ENCODE peak calls at places on chromosomes 3 and 15, in ten cellular contexts. W, N, C, Y, G, P, K, L, F and R are unnamed samples.

GRCh38 chr3:182861345-182861744 is 68.0 kb downstream of the ATP11B start:
- DNase-seq in Y (no peak), G (no peak), K (no peak), W (peak), N (no peak), P (no peak), F (no peak), L (no peak), C (no peak), R (peak)

GRCh38 chr3:55405436-55405835 is 81.7 kb downstream of the WNT5A start:
- DNase-seq in W (peak), F (no peak), Y (no peak), G (no peak), N (peak), K (no peak), C (no peak), P (no peak), L (peak), R (peak)

GRCh38 chr3:32143849-32144757 is 37.7 kb downstream of the GPD1L start:
- DNase-seq in W (peak), K (peak), L (peak), Y (no peak), P (peak), F (peak), C (peak), G (peak), N (peak), R (peak)

GRCh38 chr15:100663066-100663465 is 60.7 kb downstream of the ASB7 start:
- DNase-seq in N (no peak), L (no peak), P (no peak), W (no peak), G (no peak), Y (no peak), F (no peak), K (no peak), C (no peak), R (peak)

GRCh38 chr3:193008654-193009053 is 91.0 kb upstream of the MB21D2 start:
- DNase-seq in N (no peak), P (no peak), F (no peak), L (no peak), Y (no peak), W (no peak), K (no peak), C (no peak), G (no peak), R (no peak)

GRCh38 chr3:136184703-136185102 is 11.4 kb downstream of the MSL2 start:
- DNase-seq in G (no peak), P (no peak), W (peak), Y (no peak), K (no peak), C (no peak), L (no peak), N (no peak), F (no peak), R (no peak)

GRCh38 chr3:140585828-140586227 is 92.0 kb upstream of the TRIM42 start:
- DNase-seq in K (no peak), W (peak), C (peak), G (peak), Y (no peak), P (no peak), N (peak), L (no peak), F (no peak), R (peak)

GRCh38 chr3:177928156-177928555 is 608.1 kb upstream of the KCNMB2 start:
- DNase-seq in K (no peak), Y (no peak), P (no peak), F (no peak), G (no peak), L (peak), W (peak), N (peak), C (peak), R (peak)

DNA sequence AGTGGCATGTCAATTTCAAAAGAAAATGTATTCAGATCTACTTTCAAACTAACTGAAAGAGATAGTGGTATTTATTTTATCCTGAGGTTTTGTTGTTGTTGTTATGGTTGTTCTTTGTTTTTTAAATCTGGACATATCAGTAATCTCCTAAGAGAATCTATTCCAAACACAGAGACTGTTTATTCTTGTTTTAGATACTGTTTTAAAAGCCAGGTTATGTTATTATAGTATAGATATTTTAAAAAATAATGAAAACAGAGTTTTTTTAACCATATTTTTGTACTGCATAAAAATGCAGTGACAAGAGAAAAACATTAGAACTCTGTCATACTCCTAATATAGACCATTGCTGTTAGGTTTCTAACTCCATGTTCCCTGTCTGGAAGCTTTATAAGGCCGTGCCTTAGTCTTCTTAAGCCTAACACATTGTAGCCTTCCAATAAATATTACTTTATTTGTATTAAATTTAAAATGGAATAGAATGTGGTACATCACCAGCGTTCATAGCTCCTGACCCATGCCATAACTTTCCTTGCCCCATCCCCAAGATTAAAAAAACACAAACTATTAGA is 53.2 kb downstream of the MBNL1 start:
- DNase-seq in Y (no peak), W (no peak), N (no peak), C (no peak), F (no peak), G (no peak), L (no peak), P (no peak), K (no peak), R (no peak)
- H3K4me3 ChIP-seq in Y (no peak), W (no peak), N (no peak), C (no peak), F (no peak), G (no peak), L (no peak), P (no peak), K (no peak), R (no peak)

DNA sequence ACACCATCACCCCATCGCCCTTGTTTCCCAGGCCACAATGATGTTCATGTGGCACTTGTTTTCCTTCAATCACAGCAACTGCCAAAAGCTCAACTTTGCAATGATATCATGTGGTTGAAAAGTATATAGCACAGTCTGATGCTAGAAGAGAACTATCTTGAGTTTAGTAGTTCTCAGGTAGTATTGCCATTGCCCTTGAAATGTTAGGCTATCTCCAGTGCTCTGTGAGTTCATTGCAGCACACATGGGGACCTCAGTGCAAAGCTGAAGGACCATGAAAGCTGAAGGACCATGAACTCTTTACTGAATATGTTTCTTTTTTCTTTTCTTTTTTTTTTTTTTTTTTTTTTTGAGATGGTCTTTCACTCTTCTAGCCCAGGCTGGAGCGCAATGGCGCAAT is 35.9 kb upstream of the SAMMSON start:
- DNase-seq in P (no peak), L (no peak), G (no peak), F (no peak), W (no peak), N (no peak), Y (no peak), K (no peak), C (no peak), R (no peak)
- TF ChIP-seq CTCF in P (no peak), L (no peak), G (no peak), F (no peak), W (no peak), N (no peak), Y (no peak), K (no peak), C (no peak), R (no peak)

GRCh38 chr15:80252281-80252619 is 237 bp upstream of the CTXND1 start:
- DNase-seq in K (no peak), G (no peak), F (no peak), P (no peak), Y (no peak), C (no peak), W (no peak), L (no peak), N (no peak), R (no peak)

GRCh38 chr15:80247320-80247719 is 4.7 kb downstream of the CTXND1 start:
- DNase-seq in G (no peak), L (no peak), C (no peak), K (no peak), P (no peak), W (no peak), Y (peak), N (no peak), F (no peak), R (no peak)

GRCh38 chr15:80250614-80251504 is 1.2 kb downstream of the CTXND1 start:
- DNase-seq in Y (peak), W (no peak), L (no peak), N (no peak), G (no peak), P (no peak), F (peak), K (no peak), C (no peak), R (no peak)

GRCh38 chr15:80251505-80252280 is at the start of gene CTXND1:
- DNase-seq in W (no peak), N (no peak), P (no peak), L (no peak), C (no peak), F (peak), G (no peak), K (no peak), Y (peak), R (no peak)

GRCh38 chr15:80249973-80250372 is 2.0 kb downstream of the CTXND1 start:
- DNase-seq in C (no peak), L (no peak), F (no peak), K (no peak), P (no peak), Y (no peak), W (no peak), G (no peak), N (no peak), R (no peak)
- H3K4me3 ChIP-seq in C (no peak), L (no peak), F (no peak), K (no peak), P (no peak), Y (no peak), W (no peak), G (no peak), N (no peak), R (no peak)

GRCh38 chr15:83112233-83112958 is 5.0 kb downstream of the TM6SF1 start:
- DNase-seq in L (no peak), N (peak), F (no peak), Y (no peak), P (no peak), W (peak), G (peak), K (no peak), C (no peak), R (peak)
- TF ChIP-seq CTCF in L (no peak), N (peak), F (no peak), Y (no peak), P (no peak), W (peak), G (peak), K (no peak), C (no peak), R (no peak)

DNA sequence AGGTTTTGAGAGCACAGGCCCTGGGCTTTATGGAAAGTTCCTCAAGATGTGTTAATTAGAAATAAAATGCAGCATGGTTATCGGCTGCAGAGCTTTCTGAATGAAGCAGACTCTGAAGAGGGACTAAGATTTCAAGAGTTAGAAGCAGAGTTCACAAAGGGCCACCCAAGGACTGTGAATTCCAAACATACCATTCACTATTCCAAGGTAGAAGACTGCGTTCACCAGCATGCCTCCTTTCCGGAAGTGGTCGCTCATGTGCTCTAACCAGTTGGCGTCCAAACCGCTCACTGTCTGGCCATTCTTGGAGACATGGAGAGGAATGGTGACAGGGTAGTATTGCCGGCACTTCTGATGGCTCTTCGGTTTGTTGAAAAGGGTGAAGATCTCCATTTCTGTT is 104.9 kb downstream of the OXNAD1 start:
- DNase-seq in W (no peak), K (no peak), G (no peak), N (no peak), L (no peak), Y (no peak), P (no peak), C (no peak), F (no peak), R (no peak)
- H3K4me3 ChIP-seq in W (no peak), K (no peak), G (no peak), N (no peak), L (no peak), Y (no peak), P (no peak), C (no peak), F (no peak), R (no peak)

GRCh38 chr3:14150491-14151230 is 25.8 kb downstream of the TMEM43 start:
- DNase-seq in Y (no peak), C (no peak), N (no peak), K (no peak), L (no peak), W (no peak), F (no peak), G (no peak), P (no peak), R (no peak)

GRCh38 chr3:14153663-14154062 is 24.7 kb downstream of the XPC start:
- DNase-seq in Y (no peak), C (no peak), L (no peak), K (no peak), F (no peak), W (no peak), N (no peak), P (no peak), G (no peak), R (no peak)

GRCh38 chr3:14152963-14153355 is 25.4 kb downstream of the XPC start:
- DNase-seq in N (no peak), F (no peak), P (no peak), K (no peak), G (no peak), C (no peak), L (no peak), Y (no peak), W (no peak), R (no peak)

GRCh38 chr3:14151471-14152083 is 26.7 kb downstream of the TMEM43 start:
- DNase-seq in K (no peak), C (no peak), P (no peak), N (no peak), Y (no peak), G (no peak), F (no peak), W (no peak), L (no peak), R (no peak)

GRCh38 chr3:14152233-14152962 is 26.0 kb downstream of the XPC start:
- DNase-seq in W (no peak), G (no peak), K (no peak), C (no peak), N (no peak), L (no peak), F (no peak), P (no peak), Y (no peak), R (no peak)
- TF ChIP-seq CTCF in W (peak), G (peak), K (no peak), C (peak), N (peak), L (peak), F (no peak), P (no peak), Y (no peak), R (peak)